ENCODE peak calls at places on chromosomes 6 and 20, in five cellular contexts. G is heart left ventricle, E is IMR-90, H is left lung, X is upper lobe of left lung. A is an unnamed sample. For H3K4me1, the result is how much of the 10 kb centered on the place peaks cover.

GRCh38 chr20:1462001-1462400 is 4.6 kb downstream of the NSFL1C start:
- DNase-seq in G (no peak), E (no peak), X (no peak), H (no peak), A (no peak)

GRCh38 chr6:136524936-136525413 is 25.2 kb downstream of the MAP7 start:
- DNase-seq in H (no peak), G (no peak), X (no peak), E (no peak), A (no peak)

GRCh38 chr20:17417221-17417620 is 114.0 kb downstream of the BFSP1 start:
- DNase-seq in H (no peak), E (no peak), X (no peak), G (no peak), A (no peak)

GRCh38 chr20:25178563-25179438 is 16.7 kb upstream of the ENTPD6 start:
- DNase-seq in H (peak), E (peak), X (no peak), G (no peak), A (peak)

GRCh38 chr6:43860285-43860684 is 90.3 kb downstream of the VEGFA start:
- DNase-seq in X (no peak), G (no peak), H (no peak), E (peak), A (no peak)

GRCh38 chr20:63132715-63133471 is 83.0 kb downstream of the YTHDF1 start:
- DNase-seq in G (peak), X (peak), H (peak), E (no peak), A (no peak)

GRCh38 chr6:139030539-139030938 is 2.0 kb downstream of the ABRACL start:
- DNase-seq in E (no peak), G (no peak), X (no peak), H (no peak), A (no peak)

GRCh38 chr6:108200631-108201030 is 34.8 kb downstream of the NR2E1 start:
- DNase-seq in G (no peak), X (no peak), E (peak), H (no peak), A (no peak)

GRCh38 chr20:59992531-59992930 is 34.3 kb downstream of the CDH26 start:
- DNase-seq in G (no peak), H (no peak), X (no peak), E (peak), A (no peak)

GRCh38 chr6:37049990-37050853 is 44.8 kb downstream of the FGD2 start:
- DNase-seq in X (peak), G (peak), H (peak), E (no peak), A (peak)

GRCh38 chr20:11982958-11983470 is 65.3 kb downstream of the BTBD3 start:
- DNase-seq in H (no peak), E (no peak), X (no peak), G (no peak), A (no peak)

GRCh38 chr6:30688569-30688968 is 2.1 kb upstream of the PPP1R18 start:
- DNase-seq in X (no peak), E (no peak), G (no peak), H (no peak), A (no peak)

GRCh38 chr6:33926451-33926850 is 122.6 kb upstream of the MLN start:
- DNase-seq in E (no peak), G (no peak), X (no peak), H (no peak), A (no peak)

GRCh38 chr20:49850463-49851233 is 38.0 kb downstream of the SLC9A8 start:
- DNase-seq in H (no peak), E (no peak), X (no peak), G (no peak), A (no peak)

GRCh38 chr6:30880563-30881252 is 3.6 kb upstream of the DDR1 start:
- DNase-seq in X (peak), H (no peak), G (no peak), E (no peak), A (no peak)

GRCh38 chr20:48781634-48782033 is 46.2 kb downstream of the PREX1 start:
- DNase-seq in H (no peak), X (no peak), G (no peak), E (no peak), A (no peak)

GRCh38 chr6:119346450-119346849 is 3.1 kb downstream of the MAN1A1 start:
- DNase-seq in X (no peak), E (no peak), H (no peak), G (no peak), A (no peak)
- H3K4me1 ChIP-seq in X (under half), E (under half), H (half or more), G (under half), A (under half)

GRCh38 chr6:134230087-134230717 is 87.7 kb downstream of the SGK1 start:
- DNase-seq in G (peak), X (no peak), E (no peak), H (peak), A (no peak)
- TF ChIP-seq CTCF in G (no peak), X (no peak), E (no peak), H (no peak), A (no peak)

GRCh38 chr6:116399287-116399686 is 28.5 kb downstream of the DSE start:
- DNase-seq in G (no peak), X (peak), E (no peak), H (no peak), A (no peak)
- H3K4me1 ChIP-seq in G (under half), X (under half), E (under half), H (under half), A (under half)

DNA sequence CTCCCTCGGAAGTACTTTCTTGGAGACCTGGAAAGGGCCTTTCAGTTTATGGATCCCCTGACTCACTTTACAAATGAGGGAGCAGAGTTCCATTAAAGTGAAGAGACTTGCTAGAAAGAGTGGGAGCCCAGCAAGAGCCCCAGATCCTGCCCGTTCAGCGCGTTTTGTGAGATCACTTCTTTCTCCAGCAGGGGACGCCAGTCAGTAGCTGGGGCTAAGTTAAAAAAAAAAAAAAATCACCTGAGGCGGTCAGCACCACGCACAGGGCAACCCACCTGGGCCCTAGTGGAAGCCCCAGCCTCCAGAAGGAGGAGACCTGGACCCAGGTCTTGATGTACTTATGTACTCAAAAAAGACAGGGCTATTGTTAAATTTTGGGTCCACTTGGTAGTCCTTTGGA is 274.5 kb upstream of the RNF24 start:
- DNase-seq in X (no peak), H (no peak), G (no peak), E (no peak), A (no peak)
- TF ChIP-seq CTCF in X (no peak), H (no peak), G (no peak), E (no peak), A (no peak)

GRCh38 chr6:106165885-106166485 is 79.8 kb downstream of the PRDM1 start:
- DNase-seq in E (peak), G (no peak), X (no peak), H (no peak), A (no peak)

GRCh38 chr6:106167105-106167814 is 81.1 kb downstream of the PRDM1 start:
- DNase-seq in H (no peak), E (no peak), X (no peak), G (no peak), A (no peak)

GRCh38 chr6:106170030-106170791 is 84.1 kb downstream of the PRDM1 start:
- DNase-seq in E (no peak), X (no peak), H (no peak), G (no peak), A (no peak)

GRCh38 chr6:106168097-106168888 is 82.2 kb downstream of the PRDM1 start:
- DNase-seq in X (no peak), E (no peak), H (no peak), G (no peak), A (no peak)

GRCh38 chr6:106169517-106169916 is 83.4 kb downstream of the PRDM1 start:
- DNase-seq in H (no peak), E (no peak), X (no peak), G (no peak), A (no peak)
- H3K4me1 ChIP-seq in H (under half), E (under half), X (under half), G (under half), A (under half)

GRCh38 chr20:41467690-41468089 is 101.1 kb upstream of the EMILIN3 start:
- DNase-seq in G (no peak), E (no peak), X (no peak), H (no peak), A (no peak)

GRCh38 chr20:41469868-41470267 is 103.2 kb upstream of the EMILIN3 start:
- DNase-seq in X (no peak), G (peak), H (no peak), E (no peak), A (no peak)

GRCh38 chr20:41468994-41469600 is 102.5 kb upstream of the EMILIN3 start:
- DNase-seq in X (no peak), G (peak), H (no peak), E (no peak), A (no peak)

GRCh38 chr20:41470362-41471095 is 103.9 kb upstream of the EMILIN3 start:
- DNase-seq in E (no peak), G (no peak), X (no peak), H (no peak), A (no peak)

GRCh38 chr20:41466836-41467619 is 100.4 kb upstream of the EMILIN3 start:
- DNase-seq in X (no peak), H (no peak), G (no peak), E (no peak), A (no peak)
- TF ChIP-seq CTCF in X (no peak), H (no peak), G (no peak), E (no peak), A (no peak)

DNA sequence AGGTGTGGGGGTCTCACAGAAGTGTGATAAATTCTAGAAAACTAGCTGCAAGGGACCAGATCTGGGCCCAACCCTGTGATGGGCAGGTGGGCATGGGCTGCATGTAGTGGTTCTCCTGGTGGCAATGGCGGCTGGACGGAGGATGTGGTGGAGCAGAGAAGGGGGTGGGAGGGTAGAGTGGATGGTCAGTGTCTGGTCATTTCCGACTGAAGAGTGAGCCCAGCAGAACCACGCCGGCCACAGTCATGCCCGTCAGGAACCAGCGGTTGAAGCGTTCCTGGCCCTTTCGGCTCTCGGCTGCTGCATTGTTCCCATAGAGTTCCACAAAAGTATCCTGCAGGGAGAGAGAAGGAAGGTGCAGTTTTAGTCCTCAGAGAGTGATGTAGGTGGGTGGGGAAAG is 28.0 kb downstream of the COX4I2 start:
- DNase-seq in H (no peak), G (no peak), X (no peak), E (no peak), A (no peak)
- H3K4me1 ChIP-seq in H (half or more), G (half or more), X (half or more), E (under half), A (half or more)

DNA sequence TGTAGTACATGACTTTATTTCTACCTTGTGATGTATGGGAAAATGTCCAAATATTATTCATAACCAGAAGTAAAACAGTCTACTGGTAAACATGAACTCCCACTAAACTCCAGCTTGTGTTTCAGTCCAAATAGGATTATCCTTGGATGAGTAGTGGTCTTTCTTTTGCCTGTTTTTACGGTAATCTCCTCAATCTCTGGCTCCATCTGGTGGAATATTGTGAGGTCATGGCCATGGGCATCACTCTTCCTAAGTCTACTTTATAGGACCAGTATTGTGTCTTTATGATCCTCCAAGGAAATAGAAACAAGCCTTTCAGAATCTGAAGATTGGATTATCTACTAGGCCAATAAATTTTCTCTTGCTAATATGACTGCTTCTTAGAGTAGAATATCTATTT is 505.0 kb downstream of the BMP2 start:
- DNase-seq in G (no peak), E (no peak), X (no peak), H (no peak), A (no peak)
- TF ChIP-seq CTCF in G (peak), E (no peak), X (no peak), H (no peak), A (no peak)